ENCODE peak calls at places on chromosomes 3 and 15, in four cellular contexts. W is GM12878, M is HepG2, O is endothelial cell of umbilical vein. R is an unnamed sample.

GRCh38 chr3:72797773-72798543 is 50.3 kb downstream of the SHQ1 start:
- DNase-seq in W (no peak), M (peak; percentile 5), O (peak; percentile 48), R (no peak)

GRCh38 chr3:12810013-12810780 is 13.7 kb downstream of the CAND2 start:
- DNase-seq in O (peak; percentile 95), M (peak; percentile 85), W (peak; percentile 41), R (peak; percentile 87)

GRCh38 chr3:43759297-43759782 is 68.6 kb downstream of the ABHD5 start:
- DNase-seq in O (peak; percentile 65), M (peak; percentile 56), W (no peak), R (peak; percentile 19)

GRCh38 chr3:14640734-14641133 is 10.8 kb upstream of the CCDC174 start:
- DNase-seq in O (no peak), M (no peak), W (no peak), R (no peak)

GRCh38 chr3:196163212-196163611 is 48.0 kb downstream of the ZDHHC19 start:
- DNase-seq in O (no peak), W (no peak), M (no peak), R (no peak)

GRCh38 chr3:195003893-195004289 is 267.1 kb downstream of the XXYLT1 start:
- DNase-seq in M (no peak), O (no peak), W (no peak), R (no peak)

GRCh38 chr3:142279965-142280590 is 54.7 kb upstream of the GK5 start:
- DNase-seq in O (peak; percentile 66), W (peak; percentile 53), M (peak; percentile 75), R (peak; percentile 87)

GRCh38 chr3:172129534-172129867 is 90.1 kb downstream of the FNDC3B start:
- DNase-seq in W (no peak), M (no peak), O (no peak), R (no peak)

GRCh38 chr3:23331141-23331935 is 128.2 kb downstream of the UBE2E2 start:
- DNase-seq in M (no peak), O (no peak), W (no peak), R (no peak)

GRCh38 chr3:176219970-176220369 is 977.3 kb downstream of the TBL1XR1 start:
- DNase-seq in O (no peak), M (no peak), W (no peak), R (no peak)

DNA sequence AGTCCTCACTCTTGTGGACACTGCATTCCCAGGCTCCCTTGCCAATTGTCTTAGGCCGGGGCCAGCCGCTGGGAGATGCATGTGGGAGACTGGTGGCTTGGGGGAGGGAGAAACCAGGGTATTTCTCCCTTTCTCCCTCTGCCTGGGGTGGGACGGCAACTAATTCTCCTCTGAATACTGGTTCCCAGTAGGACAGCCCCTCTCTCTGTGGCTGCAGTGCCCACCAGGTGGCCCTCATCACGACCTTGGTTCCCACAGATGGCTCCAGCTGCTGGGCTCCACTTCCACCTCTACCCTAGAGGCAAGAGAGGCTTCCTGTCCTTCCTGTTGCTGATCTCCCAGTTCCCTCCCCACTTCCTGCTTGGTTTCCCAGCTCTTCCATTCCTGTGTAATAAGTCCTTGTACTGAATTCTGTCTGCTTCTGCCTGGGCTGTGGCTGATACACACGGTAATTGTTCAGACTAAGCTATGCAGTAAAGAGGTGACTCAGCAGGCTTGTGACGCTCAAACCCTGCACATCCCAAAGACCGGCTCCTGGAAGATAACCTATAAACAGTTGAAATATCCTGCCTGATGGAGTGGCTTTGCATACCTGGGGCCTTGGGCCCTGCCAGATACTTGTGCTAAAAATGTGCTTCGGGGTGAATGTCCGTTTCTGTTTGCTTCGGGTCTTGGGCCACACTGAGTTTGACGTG is 20.4 kb upstream of the COPG1 start:
- DNase-seq in W (no peak), M (peak; percentile 77), O (peak; percentile 53), R (peak; percentile 26)
- TF ChIP-seq MYC in W (no peak), M (no peak), O (no peak), R (no peak)

DNA sequence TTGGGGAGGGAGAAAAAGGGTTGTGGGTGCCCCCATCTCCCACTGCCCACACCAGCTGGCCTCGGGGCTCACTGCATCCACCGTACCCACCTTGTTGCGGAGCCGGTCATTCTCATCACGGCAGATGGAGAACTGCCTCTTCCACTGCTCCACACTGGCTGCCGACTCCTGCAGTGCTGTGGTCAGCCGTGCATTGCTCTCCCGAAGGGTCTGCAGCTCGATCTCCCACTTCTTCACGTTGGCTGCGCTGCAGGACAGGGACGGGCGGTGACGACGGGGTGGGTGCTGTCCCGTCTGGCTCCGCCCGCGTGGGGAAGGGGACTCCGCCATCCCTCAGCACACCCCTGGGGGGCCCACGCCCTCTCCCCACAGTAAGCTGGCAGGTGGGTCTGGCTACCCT is 45.1 kb downstream of the WHAMM start:
- DNase-seq in M (no peak), O (no peak), W (no peak), R (no peak)
- TF ChIP-seq POLR2A in M (no peak), O (no peak), W (no peak), R (no peak)

DNA sequence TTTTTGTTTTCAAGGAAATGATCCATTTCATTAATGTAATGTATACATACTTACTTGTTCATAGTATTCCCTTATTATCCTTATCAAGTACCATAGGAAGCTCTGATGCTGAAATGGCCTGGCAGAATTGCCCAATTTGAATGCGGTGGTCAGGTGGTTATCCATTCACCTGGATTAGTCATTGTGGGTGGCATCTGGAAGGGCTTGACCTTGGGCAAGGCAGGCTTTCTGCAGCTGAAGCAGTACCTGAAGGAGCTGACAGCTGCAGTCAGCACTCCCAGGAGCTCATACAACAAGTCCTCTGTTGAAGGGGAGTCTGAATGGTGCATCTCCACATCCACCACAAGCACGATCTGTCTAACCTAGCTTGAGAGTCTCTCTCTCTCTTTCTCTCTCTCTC is 12.2 kb upstream of the IQCF5 start:
- DNase-seq in O (no peak), W (no peak), M (no peak), R (no peak)
- TF ChIP-seq MAX in O (no peak), W (no peak), M (no peak), R (no peak)

DNA sequence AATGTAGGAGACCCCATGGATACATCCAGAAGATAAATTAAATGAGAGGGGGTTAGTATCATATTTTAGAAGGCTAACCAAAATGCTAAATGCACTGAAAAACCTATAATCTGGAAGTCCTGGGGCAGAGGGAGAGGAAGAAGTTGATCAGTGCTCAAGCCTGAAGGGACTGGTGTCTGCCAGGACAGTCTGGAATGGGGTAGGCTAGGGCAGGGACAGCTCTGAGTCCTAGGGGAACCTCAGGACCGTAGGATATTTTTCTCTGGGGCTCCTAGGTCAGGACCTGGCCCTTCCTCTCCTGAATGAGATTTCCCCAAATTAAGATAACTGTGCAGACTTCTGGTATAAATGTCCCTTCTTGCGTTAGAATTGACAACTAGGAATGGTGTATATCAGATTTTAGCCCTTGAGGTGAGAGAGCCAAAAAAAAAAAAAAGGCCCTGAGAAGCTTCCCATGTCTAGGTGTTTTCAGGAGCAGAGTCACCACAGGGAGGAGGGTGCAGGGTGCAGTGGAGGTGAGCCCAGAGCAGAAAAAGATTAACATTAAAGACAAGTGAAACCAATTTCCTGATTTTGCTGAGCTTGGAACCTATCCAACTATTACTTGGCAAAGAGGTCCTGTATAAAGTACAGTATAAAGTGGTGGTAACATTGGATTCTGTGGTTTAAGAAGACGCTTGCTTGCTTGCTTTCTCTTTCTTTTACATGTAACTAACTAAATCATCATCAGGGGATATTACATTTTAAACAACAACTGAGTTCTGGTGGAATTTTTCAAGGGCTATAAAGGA is 63.5 kb downstream of the HACD2 start:
- DNase-seq in M (no peak), O (peak; percentile 67), W (no peak), R (no peak)
- TF ChIP-seq MYC in M (no peak), O (no peak), W (no peak), R (no peak)

GRCh38 chr3:51941798-51942602 is at the start of the genes PARP3 and RRP9:
- DNase-seq in M (peak; percentile 99), W (peak; percentile 99), O (peak; percentile 100), R (peak; percentile 100)
- TF ChIP-seq POLR2A in M (no peak), W (peak; percentile 91), O (peak; percentile 73), R (peak; percentile 70)

GRCh38 chr3:138259126-138259525 is 70.5 kb downstream of the NME9 start:
- DNase-seq in O (no peak), W (no peak), M (no peak), R (no peak)

GRCh38 chr3:138260636-138261035 is 69.0 kb downstream of the NME9 start:
- DNase-seq in M (no peak), W (no peak), O (no peak), R (no peak)

GRCh38 chr3:138254199-138254598 is 67.1 kb downstream of the ARMC8 start:
- DNase-seq in W (no peak), O (no peak), M (no peak), R (no peak)

GRCh38 chr3:138256022-138256421 is 68.9 kb downstream of the ARMC8 start:
- DNase-seq in W (no peak), O (no peak), M (no peak), R (no peak)

DNA sequence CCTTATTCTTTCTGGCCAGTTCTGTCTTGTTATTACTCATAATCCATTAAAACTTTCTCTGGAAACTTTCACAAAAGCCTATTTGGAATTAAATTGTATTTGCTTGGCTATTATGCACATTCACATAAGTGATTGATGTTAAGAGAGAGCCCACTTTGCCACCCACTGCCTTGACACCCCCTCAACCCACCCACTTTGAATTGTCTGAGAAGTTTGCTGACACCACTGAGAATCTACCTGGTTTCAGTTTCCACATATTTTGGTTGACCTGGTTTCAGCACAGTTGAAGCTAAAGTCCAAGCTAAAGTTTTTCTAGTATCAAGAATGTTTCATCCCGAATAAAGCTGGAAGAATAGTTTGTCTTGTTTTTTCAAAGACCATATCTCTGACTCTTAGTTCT is 70.9 kb downstream of the ARMC8 start:
- DNase-seq in M (no peak), W (no peak), O (no peak), R (no peak)
- TF ChIP-seq MAX in M (no peak), W (no peak), O (no peak), R (no peak)

GRCh38 chr3:5572168-5572567 is 384.7 kb downstream of the EDEM1 start:
- DNase-seq in O (no peak), M (no peak), W (no peak), R (no peak)
- TF ChIP-seq MYC in O (no peak), M (no peak), W (no peak), R (no peak)

GRCh38 chr15:70164156-70164900 is 66.6 kb upstream of the TLE3 start:
- DNase-seq in M (no peak), W (no peak), O (no peak), R (no peak)
- TF ChIP-seq POLR2A in M (no peak), W (no peak), O (no peak), R (no peak)

DNA sequence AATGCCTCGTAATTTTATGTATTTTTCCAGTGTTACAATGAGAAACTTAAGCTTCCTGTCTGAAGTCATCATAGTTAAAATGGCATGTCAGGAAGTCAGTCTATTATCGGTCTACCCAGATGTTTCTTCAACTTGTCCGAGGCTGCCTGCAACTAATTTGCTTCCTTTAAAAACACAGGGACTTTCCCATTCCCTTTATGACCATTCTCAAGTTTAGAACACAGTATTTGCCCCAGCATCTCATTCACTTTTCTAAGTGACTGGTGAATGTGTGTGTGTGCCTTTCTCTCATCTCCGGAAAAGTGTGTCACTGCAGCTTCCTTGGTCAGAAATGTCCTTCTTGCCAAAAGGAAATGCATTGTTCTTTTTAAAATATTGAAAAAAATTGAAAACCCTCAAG is 466.6 kb downstream of the RAP2B start:
- DNase-seq in O (peak; percentile 98), M (no peak), W (peak; percentile 31), R (no peak)
- TF ChIP-seq MAX in O (no peak), M (no peak), W (no peak), R (no peak)

R was measured in NB4.